ENCODE peak calls at places on chromosomes 1 and 21, in six cellular contexts. R, V, X, W, F and S are unnamed samples.
A peak's percentile ranks its signal among the peaks of the same experiment; 100 is the strongest.

GRCh38 chr21:38171723-38172344 is 85.0 kb upstream of the KCNJ15 start:
- DNase-seq in V (no peak), W (no peak), X (peak; percentile 66), R (peak; percentile 60), F (no peak), S (peak; percentile 87)

GRCh38 chr1:14437410-14437913 is 161.0 kb upstream of the KAZN start:
- DNase-seq in V (no peak), F (no peak), X (no peak), R (no peak), W (no peak), S (no peak)

GRCh38 chr1:58587667-58588066 is 10.6 kb upstream of the TACSTD2 start:
- DNase-seq in W (no peak), F (no peak), V (no peak), R (no peak), X (no peak), S (no peak)

GRCh38 chr1:8574985-8575384 is 242.5 kb downstream of the RERE start:
- DNase-seq in R (no peak), X (no peak), W (no peak), V (no peak), F (no peak), S (no peak)

GRCh38 chr1:17075470-17076255 is 21.8 kb upstream of the SDHB start:
- DNase-seq in X (peak; percentile 80), R (peak; percentile 68), F (peak; percentile 57), W (peak; percentile 37), V (peak; percentile 82), S (no peak)

GRCh38 chr1:203915811-203916210 is 54.4 kb downstream of the SNRPE start:
- DNase-seq in W (no peak), R (no peak), X (no peak), V (no peak), F (peak; percentile 28), S (no peak)

GRCh38 chr1:183023601-183024351 is 556 bp downstream of the LAMC1 start:
- DNase-seq in V (peak; percentile 19), X (peak; percentile 84), F (peak; percentile 86), W (peak; percentile 77), R (peak; percentile 87), S (peak; percentile 78)

GRCh38 chr1:213162338-213162737 is 111.3 kb downstream of the RPS6KC1 start:
- DNase-seq in F (no peak), X (no peak), W (no peak), V (no peak), R (no peak), S (no peak)

GRCh38 chr1:85818371-85818770 is 110.1 kb upstream of the ZNHIT6 start:
- DNase-seq in X (no peak), W (no peak), F (no peak), R (no peak), V (no peak), S (no peak)

GRCh38 chr1:204041232-204041767 is 31.6 kb upstream of the SOX13 start:
- DNase-seq in W (no peak), F (no peak), X (no peak), R (no peak), V (no peak), S (no peak)

GRCh38 chr1:80293818-80294217 is 1287.3 kb upstream of the ADGRL4 start:
- DNase-seq in V (no peak), W (no peak), R (no peak), F (no peak), X (no peak), S (no peak)

GRCh38 chr1:170791941-170792340 is 128.0 kb downstream of the PRRX1 start:
- DNase-seq in W (no peak), V (no peak), X (no peak), F (no peak), R (no peak), S (no peak)

GRCh38 chr1:91564888-91565700 is 64.4 kb downstream of the CDC7 start:
- DNase-seq in V (no peak), F (no peak), X (no peak), W (no peak), R (no peak), S (no peak)

GRCh38 chr1:212701910-212702309 is 2.3 kb upstream of the BATF3 start:
- DNase-seq in V (no peak), W (no peak), R (no peak), X (no peak), F (no peak), S (no peak)

GRCh38 chr21:39504230-39504629 is 52.5 kb downstream of the SH3BGR start:
- DNase-seq in F (no peak), R (no peak), X (no peak), W (no peak), V (no peak), S (no peak)

GRCh38 chr1:36085686-36086526 is 2.0 kb downstream of the TEKT2 start:
- DNase-seq in V (no peak), F (no peak), R (peak; percentile 12), W (no peak), X (peak; percentile 39), S (no peak)

GRCh38 chr1:1440941-1441888 is 5.7 kb downstream of the VWA1 start:
- DNase-seq in F (peak; percentile 71), V (peak; percentile 93), R (peak; percentile 71), W (peak; percentile 41), X (peak; percentile 87), S (peak; percentile 37)

GRCh38 chr21:46425566-46425965 is 33.1 kb upstream of the DIP2A start:
- DNase-seq in F (no peak), V (no peak), R (no peak), W (no peak), X (no peak), S (no peak)

GRCh38 chr1:7583291-7584096 is 187.6 kb upstream of the VAMP3 start:
- DNase-seq in X (no peak), R (peak; percentile 33), F (no peak), W (no peak), V (no peak), S (no peak)

GRCh38 chr1:89996415-89997110 is 1.7 kb downstream of the ZNF326 start:
- DNase-seq in V (no peak), W (peak; percentile 12), X (no peak), R (no peak), F (no peak), S (no peak)

GRCh38 chr1:2392686-2393085 is 1.0 kb downstream of the RER1 start:
- DNase-seq in W (peak; percentile 13), F (no peak), V (no peak), R (no peak), X (no peak), S (no peak)

GRCh38 chr1:47914952-47915676 is 82.1 kb downstream of the TRABD2B start:
- DNase-seq in W (no peak), X (no peak), F (no peak), R (no peak), V (no peak), S (no peak)

GRCh38 chr1:45297604-45298356 is 28.9 kb upstream of the HPDL start:
- DNase-seq in R (no peak), W (peak; percentile 87), V (no peak), X (no peak), F (no peak), S (no peak)

GRCh38 chr1:169786974-169787373 is 7.7 kb downstream of the METTL18 start:
- DNase-seq in F (no peak), V (no peak), W (no peak), X (no peak), R (no peak), S (no peak)

GRCh38 chr1:84225636-84226035 is 75.9 kb upstream of the SAMD13 start:
- DNase-seq in F (no peak), V (no peak), X (no peak), R (no peak), W (no peak), S (no peak)

GRCh38 chr1:100354971-100355394 is 2.7 kb downstream of the CDC14A start:
- DNase-seq in X (no peak), R (no peak), F (no peak), W (peak; percentile 66), V (no peak), S (peak; percentile 54)
- TF ChIP-seq JUN in X (no peak), R (no peak), F (no peak), W (no peak), V (no peak), S (no peak)

GRCh38 chr1:54971317-54971791 is 9.1 kb upstream of the TMEM61 start:
- DNase-seq in X (no peak), F (peak; percentile 36), W (no peak), R (no peak), V (no peak), S (peak; percentile 24)

GRCh38 chr1:54970901-54971300 is 9.5 kb upstream of the TMEM61 start:
- DNase-seq in R (no peak), W (no peak), V (no peak), F (no peak), X (no peak), S (no peak)

GRCh38 chr1:54975709-54976108 is 4.7 kb upstream of the TMEM61 start:
- DNase-seq in W (no peak), F (no peak), X (no peak), V (no peak), R (no peak), S (no peak)

GRCh38 chr1:54972436-54972835 is 8.0 kb upstream of the TMEM61 start:
- DNase-seq in R (no peak), V (no peak), X (no peak), F (no peak), W (no peak), S (no peak)

DNA sequence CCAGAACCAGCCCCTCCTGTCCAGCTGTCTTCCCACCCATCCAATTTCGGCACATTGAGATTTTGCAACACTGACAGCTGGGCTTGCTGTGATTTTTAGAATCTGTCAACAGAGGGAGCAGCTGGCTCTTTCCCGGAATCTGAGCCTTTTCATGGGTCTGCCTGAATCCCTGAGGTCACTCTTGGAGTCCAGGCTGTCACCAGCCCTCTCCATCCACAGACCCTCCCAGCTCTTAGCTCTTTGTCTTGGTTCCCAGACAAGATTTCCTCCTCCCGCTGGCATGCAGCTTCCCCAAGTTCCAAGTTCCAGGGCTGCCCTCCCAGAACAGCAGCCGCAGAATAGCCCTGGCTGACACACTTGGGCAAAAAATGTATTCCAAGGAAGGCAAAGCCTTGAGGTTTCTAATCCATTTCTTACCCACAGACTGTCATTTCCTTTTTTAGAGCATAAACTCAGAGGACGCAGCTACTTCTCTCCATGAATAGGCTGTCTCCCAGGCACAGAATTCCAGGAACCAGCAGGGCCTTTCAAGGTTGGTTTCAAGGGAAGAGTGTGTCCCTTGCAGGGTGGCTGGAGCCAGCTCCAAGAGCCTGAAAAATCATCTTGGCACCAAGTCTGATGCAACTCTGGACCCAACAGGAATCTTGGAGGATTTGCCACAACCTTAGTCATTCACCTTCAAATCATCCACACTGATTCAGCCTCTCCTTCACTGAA is 7.1 kb upstream of the TMEM61 start:
- DNase-seq in R (no peak), X (no peak), V (no peak), F (peak; percentile 44), W (peak; percentile 40), S (no peak)
- TF ChIP-seq MAX in R (no peak), X (no peak), V (no peak), F (no peak), W (no peak), S (no peak)

DNA sequence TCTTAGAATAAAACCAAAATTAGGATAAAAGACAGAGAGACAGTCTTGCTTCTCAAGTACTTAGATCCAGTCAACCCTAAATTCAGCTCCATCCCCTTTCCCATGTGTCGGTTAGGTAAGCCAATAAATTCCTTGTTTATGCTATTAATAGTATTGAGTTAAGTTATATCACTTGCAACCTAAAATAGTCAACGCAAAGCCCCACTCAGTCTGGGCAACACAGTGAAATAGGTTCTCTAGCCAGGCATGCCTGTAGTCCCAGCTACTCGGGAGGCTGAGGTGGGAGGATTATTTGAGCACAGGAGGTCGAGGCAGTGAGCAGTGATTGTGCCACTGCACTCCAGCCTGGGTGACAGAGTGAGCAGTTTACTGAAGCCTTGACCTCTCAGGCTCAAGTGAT is 14.6 kb downstream of the TAF13 start:
- DNase-seq in F (no peak), W (no peak), X (no peak), V (no peak), R (no peak), S (no peak)
- TF ChIP-seq JUN in F (no peak), W (no peak), X (no peak), V (no peak), R (no peak), S (no peak)

GRCh38 chr1:109134423-109134822 is 20.5 kb downstream of the ELAPOR1 start:
- DNase-seq in X (no peak), W (no peak), V (peak; percentile 71), R (no peak), F (no peak), S (no peak)
- TF ChIP-seq MAX in X (no peak), W (no peak), V (peak; percentile 83), R (no peak), F (no peak), S (no peak)